ENCODE peak calls at places on chromosomes 12 and 14, in four cellular contexts. F is anterior cingulate cortex, S is Kasumi-1, K is stomach. Q is an unnamed sample.
A peak's percentile ranks its signal among the peaks of the same experiment; 100 is the strongest.

GRCh38 chr12:53949631-53950440 is 4.9 kb upstream of the HOXC12 start:
- DNase-seq in K (no peak), S (no peak), F (no peak), Q (no peak)

GRCh38 chr12:80627773-80628172 is 79.7 kb upstream of the MYF6 start:
- DNase-seq in S (no peak), F (no peak), K (no peak), Q (no peak)

GRCh38 chr12:128853321-128854197 is at the start of gene GLT1D1:
- DNase-seq in S (no peak), F (no peak), K (no peak), Q (no peak)

GRCh38 chr14:24921903-24922302 is 128.0 kb downstream of the STXBP6 start:
- DNase-seq in F (no peak), K (no peak), S (no peak), Q (no peak)

GRCh38 chr14:67263499-67264149 is 22.4 kb downstream of the PALS1 start:
- DNase-seq in F (no peak), S (no peak), K (no peak), Q (no peak)

GRCh38 chr12:121273364-121273896 is 23.1 kb downstream of the CAMKK2 start:
- DNase-seq in F (no peak), S (no peak), K (no peak), Q (no peak)

GRCh38 chr12:14394317-14395058 is 29.0 kb downstream of the ATF7IP start:
- DNase-seq in K (peak; percentile 38), S (peak; percentile 70), F (no peak), Q (no peak)

GRCh38 chr12:96190403-96191170 is 3.6 kb upstream of the ELK3 start:
- DNase-seq in K (no peak), F (no peak), S (no peak), Q (no peak)

GRCh38 chr12:3885179-3886094 is 12.2 kb upstream of the PARP11 start:
- DNase-seq in K (no peak), F (no peak), S (peak; percentile 44), Q (no peak)

GRCh38 chr12:108210001-108210400 is 80.9 kb downstream of the WSCD2 start:
- DNase-seq in F (no peak), K (no peak), S (no peak), Q (no peak)

GRCh38 chr14:72888636-72889201 is 5.2 kb downstream of the DPF3 start:
- DNase-seq in S (no peak), K (no peak), F (no peak), Q (no peak)

GRCh38 chr14:74569826-74570591 is 42.0 kb downstream of the LTBP2 start:
- DNase-seq in K (no peak), F (no peak), S (no peak), Q (no peak)

GRCh38 chr14:83575301-83575700 is 1954.6 kb upstream of the FLRT2 start:
- DNase-seq in K (no peak), F (no peak), S (peak; percentile 17), Q (no peak)

GRCh38 chr14:90514015-90514398 is 117.2 kb downstream of the CALM1 start:
- DNase-seq in K (no peak), F (no peak), S (no peak), Q (no peak)

GRCh38 chr12:54650409-54650808 is 2.2 kb upstream of the DCD start:
- DNase-seq in F (no peak), S (no peak), K (no peak), Q (no peak)

GRCh38 chr14:54803926-54804719 is 98.5 kb downstream of the GCH1 start:
- DNase-seq in K (no peak), F (no peak), S (no peak), Q (no peak)

GRCh38 chr12:83841620-83842019 is 1071.0 kb downstream of the SLC6A15 start:
- DNase-seq in S (no peak), F (no peak), K (no peak), Q (no peak)

GRCh38 chr12:6370994-6371754 is 4.2 kb downstream of the SCNN1A start:
- DNase-seq in K (peak; percentile 66), F (no peak), S (no peak), Q (peak; percentile 90)

GRCh38 chr14:55671641-55672040 is 91.6 kb downstream of the KTN1 start:
- DNase-seq in K (no peak), F (no peak), S (no peak), Q (no peak)

GRCh38 chr12:81759215-81759991 is at the start of gene PPFIA2:
- DNase-seq in K (no peak), F (peak; percentile 38), S (no peak), Q (peak; percentile 13)

GRCh38 chr12:89690925-89691324 is 17.7 kb downstream of the ATP2B1 start:
- DNase-seq in F (no peak), K (no peak), S (no peak), Q (no peak)

GRCh38 chr12:96294831-96295230 is 100.7 kb downstream of the ELK3 start:
- DNase-seq in F (no peak), S (no peak), K (no peak), Q (no peak)

GRCh38 chr14:100381386-100382105 is 58.4 kb downstream of the SLC25A47 start:
- DNase-seq in S (no peak), F (no peak), K (no peak), Q (no peak)

GRCh38 chr12:43882578-43883178 is 46.8 kb downstream of the TMEM117 start:
- DNase-seq in K (no peak), S (peak; percentile 82), F (no peak), Q (no peak)

GRCh38 chr12:62683724-62684501 is 217.3 kb downstream of the MON2 start:
- DNase-seq in S (no peak), K (no peak), F (peak; percentile 14), Q (no peak)